ENCODE peak calls at places on chromosomes 1 and 21, in seven cellular contexts. Z, X, S, W, Q, M and V are unnamed samples. For H3K9me3, the result is how much of the 10 kb centered on the place peaks cover.

GRCh38 chr21:37878946-37879660 is 37.2 kb downstream of the KCNJ6 start:
- DNase-seq in W (no peak), Z (no peak), Q (no peak), S (peak), X (peak), M (no peak), V (no peak)

GRCh38 chr1:76826072-76826827 is 41.0 kb upstream of the ST6GALNAC5 start:
- DNase-seq in Q (no peak), S (no peak), X (peak), M (no peak), Z (no peak), W (no peak), V (no peak)

GRCh38 chr1:92315766-92316413 is 17.0 kb downstream of the RPAP2 start:
- DNase-seq in X (no peak), Q (no peak), W (no peak), M (no peak), Z (peak), S (no peak), V (no peak)

GRCh38 chr1:51664412-51665240 is 47.7 kb downstream of the OSBPL9 start:
- DNase-seq in M (no peak), Q (no peak), W (no peak), Z (no peak), X (no peak), S (no peak), V (no peak)

GRCh38 chr1:204051718-204052117 is 21.2 kb upstream of the SOX13 start:
- DNase-seq in S (no peak), W (no peak), Q (no peak), X (no peak), M (no peak), Z (no peak), V (no peak)

GRCh38 chr21:33299181-33299752 is 25.5 kb upstream of the IFNAR1 start:
- DNase-seq in M (no peak), S (no peak), Q (no peak), W (peak), Z (no peak), X (no peak), V (peak)

GRCh38 chr1:16980473-16981268 is at the start of gene MFAP2:
- DNase-seq in X (peak), Q (no peak), W (no peak), M (no peak), Z (no peak), S (no peak), V (no peak)

GRCh38 chr21:37670883-37671282 is 245.4 kb downstream of the KCNJ6 start:
- DNase-seq in W (no peak), S (peak), X (peak), Z (no peak), Q (no peak), M (no peak), V (no peak)

GRCh38 chr1:116287341-116288200 is 85.5 kb upstream of the ATP1A1 start:
- DNase-seq in Z (no peak), M (no peak), W (no peak), Q (no peak), S (no peak), X (no peak), V (no peak)

GRCh38 chr1:193489191-193489590 is 302.8 kb upstream of the B3GALT2 start:
- DNase-seq in Z (no peak), M (no peak), Q (no peak), S (no peak), W (no peak), X (no peak), V (no peak)

GRCh38 chr1:9362488-9362887 is 69.8 kb downstream of the SPSB1 start:
- DNase-seq in X (no peak), Q (no peak), Z (no peak), W (peak), M (no peak), S (no peak), V (no peak)

GRCh38 chr1:184624051-184624450 is 130.6 kb downstream of the EDEM3 start:
- DNase-seq in S (peak), W (no peak), Z (no peak), M (no peak), X (peak), Q (no peak), V (no peak)

GRCh38 chr1:110339427-110340206 is 440 bp downstream of the RBM15 start:
- DNase-seq in X (peak), M (peak), Z (peak), Q (peak), S (peak), W (peak), V (peak)

GRCh38 chr1:222547260-222547614 is 667 bp downstream of the HHIPL2 start:
- DNase-seq in S (no peak), Z (no peak), Q (no peak), W (no peak), M (no peak), X (no peak), V (no peak)

GRCh38 chr1:99004270-99005141 is at the start of gene PLPPR5:
- DNase-seq in Q (no peak), M (no peak), X (peak), Z (no peak), W (no peak), S (no peak), V (no peak)

GRCh38 chr1:205440476-205441317 is 15.1 kb downstream of the BLACAT1 start:
- DNase-seq in Q (peak), S (peak), M (peak), W (peak), X (no peak), Z (peak), V (no peak)

GRCh38 chr1:240000634-240001033 is 91.0 kb upstream of the FMN2 start:
- DNase-seq in W (no peak), S (no peak), M (no peak), Z (no peak), X (peak), Q (no peak), V (no peak)

GRCh38 chr1:152623203-152623844 is 421 bp upstream of the LCE3A start:
- DNase-seq in S (no peak), W (peak), Z (no peak), Q (no peak), X (no peak), M (no peak), V (peak)
- H3K9me3 ChIP-seq in S (under half), W (under half), Z (under half), Q (under half), X (under half), M (under half), V (under half)

DNA sequence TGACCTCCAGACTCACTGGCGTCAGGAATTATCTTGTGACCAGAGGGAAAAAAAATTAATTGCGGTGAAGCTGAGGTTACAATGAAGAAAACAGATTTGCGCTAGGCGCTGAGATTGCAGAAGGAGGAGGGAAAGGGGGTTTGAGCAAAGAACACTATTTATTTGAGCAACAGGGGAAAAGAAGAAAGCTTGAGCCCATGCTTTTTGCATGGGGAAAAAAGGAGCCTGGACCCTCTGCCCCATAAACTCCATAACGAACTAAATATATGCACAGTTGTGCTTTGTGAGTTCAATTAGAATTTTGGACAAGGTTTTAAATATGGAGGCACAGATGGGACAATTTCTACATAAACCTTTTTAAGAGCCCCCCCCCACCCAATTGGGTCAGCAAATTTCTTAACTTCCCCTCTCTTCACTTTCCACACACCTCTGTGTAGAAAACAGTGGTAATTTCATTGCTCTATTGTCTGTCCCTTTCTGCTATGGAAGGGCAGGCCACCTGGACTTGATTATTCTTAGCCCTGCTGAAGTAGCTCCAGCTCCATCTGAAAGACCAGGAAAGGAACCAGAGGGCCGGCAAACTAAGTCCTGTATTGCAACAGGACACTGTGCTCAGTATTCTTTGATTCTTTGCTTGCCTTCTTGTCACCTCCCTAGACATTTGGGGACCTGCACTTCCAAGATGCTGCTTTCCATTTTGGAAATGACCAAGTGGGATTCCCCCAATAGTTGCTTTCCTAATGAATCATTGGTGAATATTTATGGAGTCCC is 869 bp upstream of the ID3 start:
- DNase-seq in W (no peak), X (peak), M (no peak), Q (no peak), Z (no peak), S (no peak), V (no peak)
- H3K4me3 ChIP-seq in W (peak), X (peak), M (peak), Q (peak), Z (peak), S (peak), V (peak)

DNA sequence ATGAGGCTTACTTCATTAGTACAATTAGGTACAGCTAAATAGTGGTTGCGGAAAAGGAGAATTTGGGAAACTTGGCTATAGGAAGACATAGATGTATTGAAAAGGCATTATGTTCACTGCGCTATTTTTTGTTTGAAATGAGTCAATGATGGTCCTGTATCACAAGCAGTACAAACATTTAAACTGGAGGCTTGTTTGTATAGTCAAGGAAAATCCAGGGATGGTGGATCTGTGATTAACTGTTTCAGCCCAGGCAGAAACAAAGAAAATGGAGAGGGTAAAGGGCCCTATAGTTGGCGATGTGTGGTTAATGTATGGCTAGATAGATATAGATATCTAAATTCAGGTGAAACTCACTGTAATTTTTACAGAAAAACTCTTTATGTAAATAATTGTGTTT is 79.9 kb downstream of the CLIC4 start:
- DNase-seq in M (no peak), Q (no peak), S (no peak), W (no peak), Z (no peak), X (no peak), V (no peak)
- H3K9me3 ChIP-seq in M (under half), Q (under half), S (under half), W (under half), Z (under half), X (under half), V (under half)

DNA sequence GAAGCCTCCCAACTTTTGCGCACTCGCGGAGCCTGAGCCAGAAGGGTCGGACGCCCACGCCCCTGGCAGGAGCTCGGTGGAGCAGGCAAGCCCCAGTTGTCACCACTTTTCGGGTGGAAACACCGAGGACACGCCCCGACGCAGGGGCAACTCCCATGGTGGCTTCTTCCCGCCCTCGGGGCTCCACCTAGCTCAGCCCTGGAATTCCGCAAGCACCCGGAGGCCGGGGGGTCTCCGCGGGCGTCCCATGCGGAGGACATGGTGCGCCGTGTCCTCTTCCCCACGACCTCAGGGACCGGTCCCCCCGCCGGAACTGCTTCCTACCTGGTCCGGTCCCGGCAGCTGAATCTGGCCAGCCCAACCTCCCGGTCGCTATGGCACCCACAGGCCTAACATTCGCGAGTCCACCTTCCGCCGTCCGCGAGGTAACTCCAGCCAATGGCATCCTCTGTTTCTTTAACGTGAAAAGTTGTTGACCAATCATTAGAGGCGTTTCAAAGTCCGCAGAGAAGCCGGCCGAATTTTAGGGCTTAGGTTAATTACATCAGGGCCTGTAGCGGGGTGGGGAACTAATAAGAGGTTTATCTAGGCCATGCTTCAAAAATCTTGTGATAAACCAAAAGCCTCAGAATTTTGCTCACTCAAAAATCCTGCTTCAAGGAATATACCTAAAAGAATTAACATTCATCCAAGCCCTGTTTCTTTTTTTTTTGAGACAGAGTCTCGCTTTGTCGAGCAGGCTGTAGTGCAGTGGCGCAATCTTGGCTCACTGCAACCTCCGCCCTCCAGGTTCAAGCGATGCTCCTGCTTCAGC is at the start of gene STPG1:
- DNase-seq in Q (peak), M (peak), S (peak), X (peak), Z (peak), W (peak), V (peak)
- H3K4me3 ChIP-seq in Q (peak), M (peak), S (peak), X (peak), Z (peak), W (peak), V (peak)

DNA sequence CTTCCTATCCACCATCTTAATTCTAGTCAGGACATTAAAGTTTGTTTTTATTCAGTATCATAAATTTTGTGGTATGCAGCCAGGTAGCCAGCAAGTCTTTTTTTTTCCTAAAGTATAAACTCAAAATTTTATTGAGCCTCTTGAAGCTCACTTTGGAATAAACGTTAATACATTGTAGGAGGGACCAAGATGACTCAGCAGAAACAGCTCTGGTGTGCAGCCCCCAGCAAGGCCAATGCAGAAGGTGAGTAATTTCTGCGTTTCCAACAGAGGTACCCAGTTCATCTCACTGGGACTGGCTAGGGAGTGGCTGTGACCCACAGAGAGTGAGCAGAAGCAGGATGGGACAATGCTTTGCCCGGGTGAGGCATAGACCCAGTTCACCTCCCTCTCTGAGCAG is 9.7 kb upstream of the OR2M3 start:
- DNase-seq in W (no peak), S (no peak), Q (no peak), Z (no peak), X (no peak), M (no peak), V (no peak)
- H3K9me3 ChIP-seq in W (under half), S (under half), Q (under half), Z (under half), X (under half), M (under half), V (under half)

GRCh38 chr1:79353224-79353623 is 346.7 kb upstream of the ADGRL4 start:
- DNase-seq in Z (no peak), S (peak), W (peak), Q (peak), X (peak), M (peak), V (peak)
- H3K4me3 ChIP-seq in Z (no peak), S (no peak), W (no peak), Q (no peak), X (no peak), M (no peak), V (no peak)

DNA sequence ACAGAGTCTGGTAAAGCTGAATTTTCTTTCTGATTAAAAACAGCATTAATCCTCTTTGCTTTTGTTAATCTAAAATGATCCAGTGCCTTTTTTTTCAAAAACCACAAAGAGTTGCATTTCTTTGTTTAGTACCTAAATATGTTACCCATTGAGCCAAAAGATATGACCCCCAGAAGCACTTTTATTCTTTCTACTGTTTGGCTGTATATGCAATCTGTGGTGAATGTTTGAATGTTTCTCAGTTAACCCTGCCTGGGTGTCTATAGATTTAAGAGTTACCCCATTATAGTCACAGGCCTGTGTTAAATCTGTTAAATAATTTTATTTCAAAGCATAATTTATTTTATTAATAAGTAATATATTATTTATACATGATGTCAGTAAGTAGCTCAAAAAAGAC is 394.9 kb downstream of the PTPRC start:
- DNase-seq in Z (no peak), X (no peak), S (no peak), W (no peak), Q (no peak), M (no peak), V (no peak)
- H3K9me3 ChIP-seq in Z (under half), X (under half), S (under half), W (under half), Q (under half), M (under half), V (under half)

GRCh38 chr1:198700016-198700392 is 61.2 kb downstream of the PTPRC start:
- DNase-seq in S (no peak), W (no peak), M (no peak), X (no peak), Q (no peak), Z (no peak), V (no peak)

GRCh38 chr1:198701766-198702539 is 63.1 kb downstream of the PTPRC start:
- DNase-seq in X (no peak), Z (no peak), S (no peak), M (no peak), W (peak), Q (no peak), V (no peak)

GRCh38 chr1:198701250-198701649 is 62.4 kb downstream of the PTPRC start:
- DNase-seq in W (no peak), X (no peak), Z (no peak), S (no peak), Q (no peak), M (no peak), V (no peak)

GRCh38 chr1:198699167-198700015 is 60.6 kb downstream of the PTPRC start:
- DNase-seq in Q (no peak), Z (peak), X (peak), M (peak), W (no peak), S (peak), V (peak)

DNA sequence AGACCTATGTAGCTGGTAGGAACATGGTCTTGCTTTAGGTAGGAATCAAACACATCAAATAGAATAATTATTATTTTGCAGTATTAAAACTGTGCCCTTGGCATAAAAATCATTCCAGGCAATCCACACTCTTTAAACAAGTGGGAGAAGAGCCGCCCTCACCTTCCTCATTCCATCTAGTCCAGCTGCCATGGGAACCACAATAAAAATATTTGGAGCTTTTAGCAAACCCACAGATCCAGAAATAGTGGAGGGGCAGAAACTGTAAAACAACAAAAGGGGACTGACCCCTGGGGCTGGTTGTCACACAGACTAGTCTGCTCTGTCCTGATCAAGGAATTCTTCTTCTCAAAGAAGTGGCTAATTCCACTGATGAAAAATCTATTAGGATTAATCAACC is 61.6 kb downstream of the PTPRC start:
- DNase-seq in Q (no peak), S (no peak), Z (no peak), W (no peak), M (no peak), X (no peak), V (no peak)
- H3K4me3 ChIP-seq in Q (no peak), S (no peak), Z (no peak), W (no peak), M (no peak), X (no peak), V (no peak)

DNA sequence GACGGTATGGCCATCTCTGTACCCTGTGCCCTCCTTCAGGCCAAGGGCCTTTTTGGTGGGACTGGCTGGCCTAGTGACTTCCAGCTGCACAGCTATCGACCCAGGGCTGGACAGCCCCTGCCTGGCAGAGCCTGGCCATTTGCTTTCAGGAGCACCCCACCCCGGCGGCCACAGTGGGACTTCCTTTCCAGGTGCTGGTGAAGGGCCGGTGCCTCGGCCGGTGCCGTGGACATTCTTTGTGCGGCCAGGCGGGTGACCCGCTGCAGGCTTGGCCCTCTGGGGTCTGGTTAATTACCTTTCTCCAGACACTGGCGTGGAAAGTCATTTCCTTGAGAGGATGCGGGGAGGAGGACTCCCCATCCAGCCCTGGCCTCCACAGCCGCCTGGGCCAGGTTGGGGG is 50.1 kb downstream of the PRDM16 start:
- DNase-seq in Z (no peak), X (no peak), S (no peak), Q (no peak), W (no peak), M (no peak), V (no peak)
- H3K9me3 ChIP-seq in Z (under half), X (under half), S (under half), Q (under half), W (under half), M (under half), V (under half)

DNA sequence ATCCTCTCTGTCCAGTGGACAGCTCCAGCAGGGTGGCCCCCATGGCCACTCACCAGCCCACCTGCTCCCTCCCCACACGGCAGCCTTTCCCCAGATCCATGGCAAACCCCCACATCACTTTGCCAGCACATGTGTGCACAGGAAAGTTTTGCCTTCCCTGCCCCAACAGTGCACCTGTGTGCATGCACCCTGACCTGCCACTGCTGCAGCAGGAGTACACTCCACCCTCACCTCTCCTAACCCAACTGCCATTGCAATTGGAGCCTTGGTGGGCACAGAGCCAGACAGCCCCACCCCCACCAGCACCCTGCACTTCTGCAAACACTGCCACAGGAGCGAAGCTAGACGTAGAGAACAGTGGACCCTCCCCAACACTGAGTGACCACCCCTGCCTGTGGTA is 308.9 kb downstream of the CEP170 start:
- DNase-seq in X (no peak), M (no peak), S (no peak), Q (no peak), W (no peak), Z (no peak), V (no peak)
- H3K4me3 ChIP-seq in X (no peak), M (no peak), S (no peak), Q (no peak), W (no peak), Z (no peak), V (no peak)